ENCODE peak calls at places on chromosomes 4 and X, in nine cellular contexts. One of them, this sample, is unnamed.

GRCh38 chrX:138349351-138349750 is 362.2 kb downstream of the FGF13 start:
- DNase-seq in BE2C: no peak
- DNase-seq in adrenal gland: no peak
- DNase-seq in tibial nerve: no peak
- DNase-seq in fibroblast of lung: no peak
- DNase-seq in upper lobe of right lung: no peak
- DNase-seq in neuronal stem cell: no peak
- DNase-seq in heart right ventricle: no peak
- DNase-seq in PC-3: no peak
- DNase-seq in this sample: no peak

GRCh38 chr4:6824071-6824470 is 41.5 kb downstream of the KIAA0232 start:
- DNase-seq in fibroblast of lung: peak; percentile 60
- DNase-seq in tibial nerve: no peak
- DNase-seq in upper lobe of right lung: no peak
- DNase-seq in BE2C: no peak
- DNase-seq in heart right ventricle: no peak
- DNase-seq in neuronal stem cell: no peak
- DNase-seq in adrenal gland: no peak
- DNase-seq in PC-3: peak; percentile 13
- DNase-seq in this sample: no peak

GRCh38 chr4:126051709-126052424 is 737.1 kb downstream of the FAT4 start:
- DNase-seq in adrenal gland: no peak
- DNase-seq in upper lobe of right lung: no peak
- DNase-seq in tibial nerve: no peak
- DNase-seq in PC-3: peak; percentile 20
- DNase-seq in heart right ventricle: no peak
- DNase-seq in fibroblast of lung: peak; percentile 72
- DNase-seq in BE2C: no peak
- DNase-seq in neuronal stem cell: no peak
- DNase-seq in this sample: peak; percentile 82

GRCh38 chrX:9835585-9836210 is 49.5 kb downstream of the SHROOM2 start:
- DNase-seq in heart right ventricle: no peak
- DNase-seq in fibroblast of lung: peak; percentile 16
- DNase-seq in upper lobe of right lung: no peak
- DNase-seq in BE2C: no peak
- DNase-seq in tibial nerve: no peak
- DNase-seq in neuronal stem cell: no peak
- DNase-seq in adrenal gland: no peak
- DNase-seq in PC-3: no peak
- DNase-seq in this sample: no peak

GRCh38 chr4:176792348-176793059 is at the start of gene VEGFC:
- DNase-seq in tibial nerve: no peak
- DNase-seq in PC-3: peak; percentile 66
- DNase-seq in heart right ventricle: peak; percentile 63
- DNase-seq in upper lobe of right lung: peak; percentile 75
- DNase-seq in fibroblast of lung: peak; percentile 77
- DNase-seq in BE2C: peak; percentile 75
- DNase-seq in neuronal stem cell: peak; percentile 56
- DNase-seq in adrenal gland: peak; percentile 82
- DNase-seq in this sample: peak; percentile 49

GRCh38 chr4:61204353-61204752 is 4.2 kb downstream of the ADGRL3 start:
- DNase-seq in upper lobe of right lung: no peak
- DNase-seq in adrenal gland: no peak
- DNase-seq in neuronal stem cell: peak; percentile 63
- DNase-seq in fibroblast of lung: peak; percentile 80
- DNase-seq in PC-3: peak; percentile 86
- DNase-seq in heart right ventricle: no peak
- DNase-seq in tibial nerve: no peak
- DNase-seq in BE2C: no peak
- DNase-seq in this sample: no peak

GRCh38 chr4:48985976-48986653 is at the start of gene CWH43:
- DNase-seq in tibial nerve: no peak
- DNase-seq in adrenal gland: no peak
- DNase-seq in heart right ventricle: no peak
- DNase-seq in upper lobe of right lung: peak; percentile 61
- DNase-seq in fibroblast of lung: no peak
- DNase-seq in PC-3: peak; percentile 61
- DNase-seq in neuronal stem cell: peak; percentile 12
- DNase-seq in BE2C: no peak
- DNase-seq in this sample: no peak

GRCh38 chrX:117843749-117844148 is 272.9 kb downstream of the KLHL13 start:
- DNase-seq in upper lobe of right lung: no peak
- DNase-seq in tibial nerve: no peak
- DNase-seq in fibroblast of lung: no peak
- DNase-seq in PC-3: no peak
- DNase-seq in neuronal stem cell: no peak
- DNase-seq in heart right ventricle: no peak
- DNase-seq in adrenal gland: no peak
- DNase-seq in BE2C: no peak
- DNase-seq in this sample: no peak

GRCh38 chr4:54016504-54016903 is 47.9 kb downstream of the CHIC2 start:
- DNase-seq in adrenal gland: no peak
- DNase-seq in tibial nerve: no peak
- DNase-seq in fibroblast of lung: no peak
- DNase-seq in BE2C: no peak
- DNase-seq in PC-3: no peak
- DNase-seq in upper lobe of right lung: no peak
- DNase-seq in neuronal stem cell: no peak
- DNase-seq in heart right ventricle: no peak
- DNase-seq in this sample: no peak

GRCh38 chrX:13149702-13150101 is 105.3 kb upstream of the FAM9C start:
- DNase-seq in upper lobe of right lung: no peak
- DNase-seq in heart right ventricle: no peak
- DNase-seq in fibroblast of lung: no peak
- DNase-seq in adrenal gland: no peak
- DNase-seq in PC-3: no peak
- DNase-seq in BE2C: no peak
- DNase-seq in neuronal stem cell: no peak
- DNase-seq in tibial nerve: no peak
- DNase-seq in this sample: no peak

GRCh38 chrX:13147758-13148157 is 103.3 kb upstream of the FAM9C start:
- DNase-seq in neuronal stem cell: no peak
- DNase-seq in fibroblast of lung: no peak
- DNase-seq in adrenal gland: no peak
- DNase-seq in tibial nerve: no peak
- DNase-seq in BE2C: no peak
- DNase-seq in PC-3: no peak
- DNase-seq in heart right ventricle: no peak
- DNase-seq in upper lobe of right lung: no peak
- DNase-seq in this sample: peak; percentile 17

GRCh38 chrX:13153796-13154195 is 109.4 kb upstream of the FAM9C start:
- DNase-seq in adrenal gland: no peak
- DNase-seq in BE2C: no peak
- DNase-seq in neuronal stem cell: no peak
- DNase-seq in heart right ventricle: no peak
- DNase-seq in upper lobe of right lung: no peak
- DNase-seq in PC-3: no peak
- DNase-seq in fibroblast of lung: peak; percentile 37
- DNase-seq in tibial nerve: no peak
- DNase-seq in this sample: no peak

GRCh38 chrX:13151806-13152510 is 107.5 kb upstream of the FAM9C start:
- DNase-seq in heart right ventricle: peak; percentile 9
- DNase-seq in fibroblast of lung: peak; percentile 76
- DNase-seq in neuronal stem cell: no peak
- DNase-seq in tibial nerve: no peak
- DNase-seq in upper lobe of right lung: no peak
- DNase-seq in PC-3: no peak
- DNase-seq in BE2C: no peak
- DNase-seq in adrenal gland: no peak
- DNase-seq in this sample: no peak

DNA sequence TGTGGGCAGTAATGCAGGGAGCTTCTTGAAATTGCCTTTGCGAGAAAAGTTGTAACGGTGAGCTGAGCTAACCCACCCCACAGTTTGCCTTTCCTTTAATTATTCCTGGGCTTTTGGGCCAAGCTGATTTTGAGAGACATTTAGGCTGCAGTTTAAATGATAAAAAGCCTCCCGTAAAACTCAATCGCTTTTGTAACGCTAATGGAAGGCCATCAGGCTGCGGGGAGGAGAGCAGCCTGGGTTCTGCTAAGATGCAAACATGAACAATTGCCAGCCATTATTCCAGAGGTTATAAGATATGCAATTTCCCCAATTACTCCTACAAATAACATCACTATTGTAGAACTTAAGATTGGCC is 108.1 kb upstream of the FAM9C start:
- DNase-seq in heart right ventricle: no peak
- DNase-seq in neuronal stem cell: no peak
- DNase-seq in BE2C: no peak
- DNase-seq in upper lobe of right lung: no peak
- DNase-seq in tibial nerve: no peak
- DNase-seq in PC-3: no peak
- DNase-seq in fibroblast of lung: no peak
- DNase-seq in adrenal gland: no peak
- DNase-seq in this sample: no peak
- H3K4me1 ChIP-seq in heart right ventricle: peaks cover 9% of the 10 kb centered on the region
- H3K4me1 ChIP-seq in neuronal stem cell: no peaks in the 10 kb centered on the region
- H3K4me1 ChIP-seq in BE2C: no peaks in the 10 kb centered on the region
- H3K4me1 ChIP-seq in upper lobe of right lung: no peaks in the 10 kb centered on the region
- H3K4me1 ChIP-seq in tibial nerve: no peaks in the 10 kb centered on the region
- H3K4me1 ChIP-seq in PC-3: no peaks in the 10 kb centered on the region
- H3K4me1 ChIP-seq in fibroblast of lung: no peaks in the 10 kb centered on the region
- H3K4me1 ChIP-seq in adrenal gland: no peaks in the 10 kb centered on the region
- H3K4me1 ChIP-seq in this sample: no peaks in the 10 kb centered on the region

DNA sequence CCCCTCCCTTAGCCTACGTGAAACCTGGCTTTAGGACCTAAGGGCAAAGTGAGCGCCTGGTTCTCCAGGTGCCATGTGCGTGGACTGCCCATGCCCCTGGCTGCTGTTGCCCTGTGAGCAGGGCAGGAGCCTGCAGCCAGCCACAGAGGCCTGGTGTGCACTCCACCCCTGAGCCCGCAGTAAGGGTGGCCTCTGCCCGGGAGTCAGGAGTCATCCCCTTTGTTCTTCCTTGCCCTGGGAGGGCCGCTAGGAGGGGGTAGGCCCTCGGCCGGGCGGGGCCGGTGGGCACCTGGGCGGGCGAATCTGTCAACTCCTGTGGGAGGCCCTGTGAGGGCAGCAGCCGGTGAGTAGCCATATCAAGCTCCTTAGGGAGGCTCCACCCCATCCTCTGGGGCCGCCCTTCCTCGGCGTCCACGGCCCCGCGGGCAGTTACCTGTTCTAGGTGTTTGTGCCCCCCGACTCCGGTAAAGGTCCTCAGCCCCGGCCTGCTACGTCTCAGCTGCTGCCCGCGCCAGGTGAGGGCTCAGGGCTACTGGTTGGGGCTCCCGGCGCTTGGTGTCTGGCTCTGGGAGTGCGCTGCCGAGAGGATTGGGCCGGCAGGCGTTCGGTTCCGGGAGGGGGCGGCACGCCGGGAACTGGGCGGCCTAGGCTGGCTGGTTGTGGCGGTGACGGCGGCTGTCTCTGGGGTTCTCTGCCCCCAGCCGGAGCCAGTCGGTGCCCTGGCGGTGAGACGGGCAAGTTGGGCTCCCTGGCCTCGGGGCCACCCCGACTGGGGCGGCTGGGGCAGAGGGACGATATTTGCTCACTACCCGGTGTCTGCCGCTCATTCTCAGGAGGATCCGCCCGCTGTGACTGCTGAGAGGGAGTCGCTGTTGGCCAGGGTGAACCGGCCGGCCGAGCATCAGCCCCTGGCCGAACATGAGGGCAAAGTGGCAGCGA is 1060.2 kb downstream of the TECRL start:
- DNase-seq in upper lobe of right lung: no peak
- DNase-seq in PC-3: no peak
- DNase-seq in tibial nerve: no peak
- DNase-seq in neuronal stem cell: no peak
- DNase-seq in adrenal gland: no peak
- DNase-seq in BE2C: no peak
- DNase-seq in fibroblast of lung: no peak
- DNase-seq in heart right ventricle: no peak
- DNase-seq in this sample: no peak
- H3K9me3 ChIP-seq in upper lobe of right lung: peaks cover 3% of the 10 kb centered on the region
- H3K9me3 ChIP-seq in PC-3: peaks cover 19% of the 10 kb centered on the region
- H3K9me3 ChIP-seq in tibial nerve: no peaks in the 10 kb centered on the region
- H3K9me3 ChIP-seq in neuronal stem cell: peaks cover 3% of the 10 kb centered on the region
- H3K9me3 ChIP-seq in adrenal gland: no peaks in the 10 kb centered on the region
- H3K9me3 ChIP-seq in BE2C: peaks cover 9% of the 10 kb centered on the region
- H3K9me3 ChIP-seq in fibroblast of lung: no peaks in the 10 kb centered on the region
- H3K9me3 ChIP-seq in heart right ventricle: peaks cover 56% of the 10 kb centered on the region
- H3K9me3 ChIP-seq in this sample: no peaks in the 10 kb centered on the region

GRCh38 chr4:76192221-76192620 is 21.4 kb downstream of the SCARB2 start:
- DNase-seq in heart right ventricle: no peak
- DNase-seq in PC-3: no peak
- DNase-seq in adrenal gland: no peak
- DNase-seq in fibroblast of lung: no peak
- DNase-seq in tibial nerve: no peak
- DNase-seq in BE2C: no peak
- DNase-seq in upper lobe of right lung: no peak
- DNase-seq in neuronal stem cell: no peak
- DNase-seq in this sample: no peak

GRCh38 chr4:76195326-76195725 is 18.3 kb downstream of the SCARB2 start:
- DNase-seq in heart right ventricle: no peak
- DNase-seq in tibial nerve: no peak
- DNase-seq in neuronal stem cell: no peak
- DNase-seq in BE2C: no peak
- DNase-seq in adrenal gland: no peak
- DNase-seq in PC-3: no peak
- DNase-seq in upper lobe of right lung: no peak
- DNase-seq in fibroblast of lung: peak; percentile 62
- DNase-seq in this sample: no peak

GRCh38 chr4:76197971-76198410 is 15.6 kb downstream of the SCARB2 start:
- DNase-seq in neuronal stem cell: no peak
- DNase-seq in fibroblast of lung: peak; percentile 89
- DNase-seq in adrenal gland: peak; percentile 73
- DNase-seq in tibial nerve: no peak
- DNase-seq in PC-3: no peak
- DNase-seq in heart right ventricle: no peak
- DNase-seq in BE2C: peak; percentile 71
- DNase-seq in upper lobe of right lung: peak; percentile 71
- DNase-seq in this sample: peak; percentile 92

GRCh38 chr4:76197001-76197743 is 16.5 kb downstream of the SCARB2 start:
- DNase-seq in upper lobe of right lung: no peak
- DNase-seq in neuronal stem cell: no peak
- DNase-seq in fibroblast of lung: peak; percentile 76
- DNase-seq in PC-3: no peak
- DNase-seq in BE2C: no peak
- DNase-seq in adrenal gland: no peak
- DNase-seq in tibial nerve: no peak
- DNase-seq in heart right ventricle: no peak
- DNase-seq in this sample: no peak

DNA sequence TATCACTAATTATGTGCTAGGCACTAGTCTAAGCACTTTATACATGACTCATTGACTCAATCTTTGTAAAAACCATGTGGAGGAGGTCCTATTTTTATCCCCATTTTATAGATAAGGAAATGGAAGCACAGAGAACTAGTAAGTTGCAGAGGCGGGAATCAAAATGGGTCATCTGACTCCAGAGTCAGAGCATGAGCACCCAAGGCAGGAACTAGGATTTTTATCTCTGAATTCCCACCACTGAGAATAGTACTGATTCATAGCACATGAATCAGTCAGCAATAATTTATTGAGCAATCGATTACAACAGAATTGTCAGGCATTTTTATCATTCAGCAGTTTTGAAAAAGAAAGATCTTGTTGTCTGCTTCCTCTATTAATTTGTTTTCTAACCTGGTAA is 19.3 kb downstream of the SCARB2 start:
- DNase-seq in upper lobe of right lung: no peak
- DNase-seq in PC-3: peak; percentile 85
- DNase-seq in fibroblast of lung: peak; percentile 98
- DNase-seq in BE2C: no peak
- DNase-seq in heart right ventricle: no peak
- DNase-seq in tibial nerve: no peak
- DNase-seq in adrenal gland: peak; percentile 71
- DNase-seq in neuronal stem cell: no peak
- DNase-seq in this sample: no peak
- H3K4me3 ChIP-seq in upper lobe of right lung: no peak overlapping the region
- H3K4me3 ChIP-seq in PC-3: no peak overlapping the region
- H3K4me3 ChIP-seq in fibroblast of lung: no peak overlapping the region
- H3K4me3 ChIP-seq in BE2C: no peak overlapping the region
- H3K4me3 ChIP-seq in heart right ventricle: no peak overlapping the region
- H3K4me3 ChIP-seq in tibial nerve: no peak overlapping the region
- H3K4me3 ChIP-seq in adrenal gland: no peak overlapping the region
- H3K4me3 ChIP-seq in neuronal stem cell: no peak overlapping the region
- H3K4me3 ChIP-seq in this sample: no peak overlapping the region

GRCh38 chr4:169260217-169260866 is 10.4 kb downstream of the SH3RF1 start:
- DNase-seq in PC-3: no peak
- DNase-seq in tibial nerve: no peak
- DNase-seq in upper lobe of right lung: no peak
- DNase-seq in adrenal gland: no peak
- DNase-seq in heart right ventricle: no peak
- DNase-seq in neuronal stem cell: no peak
- DNase-seq in BE2C: no peak
- DNase-seq in fibroblast of lung: no peak
- DNase-seq in this sample: no peak
- H3K4me1 ChIP-seq in PC-3: peaks cover 31% of the 10 kb centered on the region
- H3K4me1 ChIP-seq in tibial nerve: no peaks in the 10 kb centered on the region
- H3K4me1 ChIP-seq in upper lobe of right lung: peaks cover 62% of the 10 kb centered on the region
- H3K4me1 ChIP-seq in adrenal gland: peaks cover 16% of the 10 kb centered on the region
- H3K4me1 ChIP-seq in heart right ventricle: peaks cover 52% of the 10 kb centered on the region
- H3K4me1 ChIP-seq in neuronal stem cell: peaks cover 17% of the 10 kb centered on the region
- H3K4me1 ChIP-seq in BE2C: peaks cover 24% of the 10 kb centered on the region
- H3K4me1 ChIP-seq in fibroblast of lung: peaks cover 26% of the 10 kb centered on the region
- H3K4me1 ChIP-seq in this sample: peaks cover 7% of the 10 kb centered on the region